ENCODE peak calls at places on chromosome 18, in seven cellular contexts. One of them, this sample, is unnamed.

GRCh38 chr18:61870151-61870550 is 22.7 kb downstream of the RNF152 start:
- DNase-seq in prostate gland: no peak
- DNase-seq in neural crest cell: no peak
- DNase-seq in brain microvascular endothelial cell: peak; percentile 88
- DNase-seq in Peyer's patch: no peak
- DNase-seq in HEK293T: no peak
- DNase-seq in Calu3: no peak
- DNase-seq in this sample: no peak

GRCh38 chr18:10475633-10476388 is 21.4 kb downstream of the APCDD1 start:
- DNase-seq in prostate gland: no peak
- DNase-seq in neural crest cell: no peak
- DNase-seq in brain microvascular endothelial cell: no peak
- DNase-seq in Peyer's patch: no peak
- DNase-seq in HEK293T: no peak
- DNase-seq in Calu3: no peak
- DNase-seq in this sample: no peak

GRCh38 chr18:7452331-7452730 is 114.8 kb upstream of the PTPRM start:
- DNase-seq in prostate gland: no peak
- DNase-seq in neural crest cell: peak; percentile 36
- DNase-seq in brain microvascular endothelial cell: peak; percentile 5
- DNase-seq in Peyer's patch: no peak
- DNase-seq in HEK293T: peak; percentile 68
- DNase-seq in Calu3: peak; percentile 62
- DNase-seq in this sample: peak; percentile 30

GRCh38 chr18:34223164-34223892 is 1.4 kb downstream of the NOL4 start:
- DNase-seq in prostate gland: no peak
- DNase-seq in neural crest cell: no peak
- DNase-seq in brain microvascular endothelial cell: no peak
- DNase-seq in Peyer's patch: no peak
- DNase-seq in HEK293T: peak; percentile 53
- DNase-seq in Calu3: no peak
- DNase-seq in this sample: no peak

GRCh38 chr18:78305789-78306188 is 673.8 kb upstream of the SALL3 start:
- DNase-seq in prostate gland: no peak
- DNase-seq in neural crest cell: no peak
- DNase-seq in brain microvascular endothelial cell: no peak
- DNase-seq in Peyer's patch: no peak
- DNase-seq in HEK293T: no peak
- DNase-seq in Calu3: no peak
- DNase-seq in this sample: no peak

GRCh38 chr18:32328974-32329373 is 139.1 kb downstream of the MEP1B start:
- DNase-seq in prostate gland: no peak
- DNase-seq in neural crest cell: no peak
- DNase-seq in brain microvascular endothelial cell: no peak
- DNase-seq in Peyer's patch: no peak
- DNase-seq in HEK293T: no peak
- DNase-seq in Calu3: no peak
- DNase-seq in this sample: no peak

GRCh38 chr18:58418361-58418760 is 210.5 kb downstream of the ALPK2 start:
- DNase-seq in prostate gland: no peak
- DNase-seq in neural crest cell: no peak
- DNase-seq in brain microvascular endothelial cell: no peak
- DNase-seq in Peyer's patch: no peak
- DNase-seq in HEK293T: no peak
- DNase-seq in Calu3: no peak
- DNase-seq in this sample: no peak

GRCh38 chr18:58721586-58722160 is 50.4 kb downstream of the MALT1 start:
- DNase-seq in prostate gland: no peak
- DNase-seq in neural crest cell: no peak
- DNase-seq in brain microvascular endothelial cell: no peak
- DNase-seq in Peyer's patch: no peak
- DNase-seq in HEK293T: no peak
- DNase-seq in Calu3: no peak
- DNase-seq in this sample: no peak

GRCh38 chr18:61635901-61636528 is 256.8 kb downstream of the RNF152 start:
- DNase-seq in prostate gland: peak; percentile 84
- DNase-seq in neural crest cell: peak; percentile 41
- DNase-seq in brain microvascular endothelial cell: peak; percentile 35
- DNase-seq in Peyer's patch: peak; percentile 87
- DNase-seq in HEK293T: peak; percentile 30
- DNase-seq in Calu3: peak; percentile 68
- DNase-seq in this sample: peak; percentile 20

This sample was measured in GM12891.